ENCODE peak calls at places on chromosomes 1 and 21, in six cellular contexts. I is heart right ventricle, J is lung, V is RPMI8226, Z is head of caudate nucleus, C is GM19239. N is an unnamed sample.

GRCh38 chr1:21251773-21252471 is 38.3 kb downstream of the ECE1 start:
- DNase-seq in Z (peak; percentile 27), C (no peak), J (peak; percentile 53), I (no peak), V (no peak), N (no peak)

GRCh38 chr1:84960371-84960770 is 36.5 kb downstream of the MCOLN2 start:
- DNase-seq in J (no peak), C (no peak), Z (no peak), I (no peak), V (no peak), N (no peak)

GRCh38 chr1:154999651-155000474 is 2.7 kb upstream of the ZBTB7B start:
- DNase-seq in Z (no peak), C (no peak), I (no peak), V (peak; percentile 92), J (no peak), N (peak; percentile 76)

GRCh38 chr1:185207980-185208602 is 51.1 kb downstream of the SWT1 start:
- DNase-seq in Z (no peak), I (no peak), V (no peak), C (no peak), J (no peak), N (no peak)

GRCh38 chr1:156654700-156655099 is 12.8 kb downstream of the BCAN start:
- DNase-seq in J (no peak), C (no peak), I (no peak), Z (no peak), V (no peak), N (no peak)

GRCh38 chr1:3894626-3895278 is 5.3 kb downstream of the C1orf174 start:
- DNase-seq in V (no peak), C (no peak), Z (no peak), I (no peak), J (no peak), N (no peak)

GRCh38 chr1:103576065-103576464 is 4.7 kb downstream of the AMY2B start:
- DNase-seq in V (no peak), C (no peak), J (no peak), Z (no peak), I (no peak), N (no peak)

GRCh38 chr1:170357750-170358149 is 174.2 kb upstream of the GORAB start:
- DNase-seq in J (no peak), C (no peak), Z (no peak), V (no peak), I (no peak), N (no peak)

GRCh38 chr1:217333939-217334338 is 297.0 kb downstream of the GPATCH2 start:
- DNase-seq in Z (peak; percentile 42), J (no peak), C (peak; percentile 24), I (no peak), V (peak; percentile 49), N (peak; percentile 33)

GRCh38 chr1:37478451-37478871 is 4.1 kb downstream of the ZC3H12A start:
- DNase-seq in Z (no peak), J (no peak), V (no peak), C (no peak), I (no peak), N (no peak)

GRCh38 chr1:153070243-153070642 is 1.2 kb downstream of the SPRR2B start:
- DNase-seq in J (no peak), V (no peak), I (no peak), Z (no peak), C (no peak), N (no peak)

GRCh38 chr1:22131875-22132486 is 10.9 kb downstream of the WNT4 start:
- DNase-seq in V (peak; percentile 70), C (peak; percentile 84), Z (no peak), I (no peak), J (no peak), N (peak; percentile 66)

GRCh38 chr1:64822621-64823020 is 77.7 kb downstream of the RAVER2 start:
- DNase-seq in Z (no peak), J (no peak), V (no peak), C (no peak), I (no peak), N (no peak)

GRCh38 chr1:47575855-47576757 is 138.3 kb downstream of the FOXD2 start:
- DNase-seq in C (no peak), I (no peak), Z (no peak), V (no peak), J (no peak), N (no peak)

GRCh38 chr1:165492845-165493244 is 47.9 kb upstream of the RXRG start:
- DNase-seq in Z (no peak), J (no peak), V (no peak), C (no peak), I (no peak), N (no peak)

GRCh38 chr21:34807881-34808568 is 139.2 kb downstream of the CLIC6 start:
- DNase-seq in I (no peak), J (no peak), C (no peak), Z (no peak), V (no peak), N (peak; percentile 15)